ENCODE peak calls at places on chromosomes 2 and 18, in ten cellular contexts. One of them, this sample, is unnamed.

GRCh38 chr2:45617496-45617895 is 6.4 kb upstream of the SRBD1 start:
- DNase-seq in CD4-positive, alpha-beta T cell: no peak
- DNase-seq in pancreas: no peak
- DNase-seq in tibial nerve: no peak
- DNase-seq in chondrocyte: no peak
- DNase-seq in nephron progenitor cell: no peak
- DNase-seq in astrocyte: peak
- DNase-seq in A673: no peak
- DNase-seq in glutamatergic neuron: no peak
- DNase-seq in mesothelial cell of epicardium: no peak
- DNase-seq in this sample: no peak

GRCh38 chr2:20440001-20440560 is 6.8 kb upstream of the RHOB start:
- DNase-seq in CD4-positive, alpha-beta T cell: no peak
- DNase-seq in glutamatergic neuron: no peak
- DNase-seq in A673: no peak
- DNase-seq in astrocyte: no peak
- DNase-seq in chondrocyte: no peak
- DNase-seq in nephron progenitor cell: no peak
- DNase-seq in mesothelial cell of epicardium: no peak
- DNase-seq in pancreas: peak
- DNase-seq in tibial nerve: no peak
- DNase-seq in this sample: no peak

GRCh38 chr2:211751853-211752252 is 786.7 kb downstream of the ERBB4 start:
- DNase-seq in CD4-positive, alpha-beta T cell: no peak
- DNase-seq in pancreas: no peak
- DNase-seq in mesothelial cell of epicardium: no peak
- DNase-seq in tibial nerve: no peak
- DNase-seq in glutamatergic neuron: no peak
- DNase-seq in chondrocyte: no peak
- DNase-seq in nephron progenitor cell: no peak
- DNase-seq in astrocyte: no peak
- DNase-seq in A673: peak
- DNase-seq in this sample: no peak

GRCh38 chr2:144083211-144083610 is 436.7 kb downstream of the ZEB2 start:
- DNase-seq in A673: no peak
- DNase-seq in chondrocyte: no peak
- DNase-seq in nephron progenitor cell: no peak
- DNase-seq in pancreas: no peak
- DNase-seq in glutamatergic neuron: no peak
- DNase-seq in CD4-positive, alpha-beta T cell: no peak
- DNase-seq in mesothelial cell of epicardium: no peak
- DNase-seq in astrocyte: peak
- DNase-seq in tibial nerve: no peak
- DNase-seq in this sample: no peak

GRCh38 chr2:234469251-234469845 is 27.5 kb downstream of the ARL4C start:
- DNase-seq in CD4-positive, alpha-beta T cell: no peak
- DNase-seq in tibial nerve: no peak
- DNase-seq in A673: no peak
- DNase-seq in nephron progenitor cell: no peak
- DNase-seq in pancreas: no peak
- DNase-seq in mesothelial cell of epicardium: no peak
- DNase-seq in glutamatergic neuron: no peak
- DNase-seq in astrocyte: no peak
- DNase-seq in chondrocyte: no peak
- DNase-seq in this sample: peak

GRCh38 chr2:119678021-119678656 is 862 bp upstream of the TMEM177 start:
- DNase-seq in chondrocyte: no peak
- DNase-seq in mesothelial cell of epicardium: no peak
- DNase-seq in tibial nerve: no peak
- DNase-seq in CD4-positive, alpha-beta T cell: peak
- DNase-seq in astrocyte: no peak
- DNase-seq in glutamatergic neuron: no peak
- DNase-seq in nephron progenitor cell: no peak
- DNase-seq in pancreas: peak
- DNase-seq in A673: no peak
- DNase-seq in this sample: no peak

GRCh38 chr2:17043173-17043572 is 377.5 kb upstream of the CYRIA start:
- DNase-seq in pancreas: no peak
- DNase-seq in mesothelial cell of epicardium: no peak
- DNase-seq in A673: no peak
- DNase-seq in glutamatergic neuron: no peak
- DNase-seq in CD4-positive, alpha-beta T cell: no peak
- DNase-seq in astrocyte: peak
- DNase-seq in chondrocyte: no peak
- DNase-seq in tibial nerve: no peak
- DNase-seq in nephron progenitor cell: no peak
- DNase-seq in this sample: no peak

GRCh38 chr18:24771300-24771699 is 310.9 kb downstream of the HRH4 start:
- DNase-seq in tibial nerve: no peak
- DNase-seq in CD4-positive, alpha-beta T cell: no peak
- DNase-seq in chondrocyte: no peak
- DNase-seq in A673: no peak
- DNase-seq in astrocyte: no peak
- DNase-seq in nephron progenitor cell: no peak
- DNase-seq in pancreas: no peak
- DNase-seq in mesothelial cell of epicardium: no peak
- DNase-seq in glutamatergic neuron: no peak
- DNase-seq in this sample: no peak

GRCh38 chr18:31684279-31685096 is at the start of gene B4GALT6:
- DNase-seq in nephron progenitor cell: peak
- DNase-seq in glutamatergic neuron: peak
- DNase-seq in A673: no peak
- DNase-seq in astrocyte: peak
- DNase-seq in CD4-positive, alpha-beta T cell: no peak
- DNase-seq in mesothelial cell of epicardium: peak
- DNase-seq in chondrocyte: no peak
- DNase-seq in tibial nerve: no peak
- DNase-seq in pancreas: peak
- DNase-seq in this sample: peak

GRCh38 chr18:5237083-5237722 is 40.1 kb upstream of the AKAIN1 start:
- DNase-seq in nephron progenitor cell: peak
- DNase-seq in chondrocyte: no peak
- DNase-seq in A673: no peak
- DNase-seq in mesothelial cell of epicardium: no peak
- DNase-seq in pancreas: peak
- DNase-seq in glutamatergic neuron: no peak
- DNase-seq in tibial nerve: peak
- DNase-seq in astrocyte: peak
- DNase-seq in CD4-positive, alpha-beta T cell: no peak
- DNase-seq in this sample: no peak

GRCh38 chr2:6948081-6949008 is 31.1 kb downstream of the RNF144A start:
- DNase-seq in glutamatergic neuron: no peak
- DNase-seq in chondrocyte: no peak
- DNase-seq in nephron progenitor cell: no peak
- DNase-seq in pancreas: no peak
- DNase-seq in A673: no peak
- DNase-seq in tibial nerve: no peak
- DNase-seq in astrocyte: no peak
- DNase-seq in mesothelial cell of epicardium: no peak
- DNase-seq in CD4-positive, alpha-beta T cell: no peak
- DNase-seq in this sample: no peak

GRCh38 chr2:43005211-43005974 is 213.0 kb upstream of the HAAO start:
- DNase-seq in nephron progenitor cell: no peak
- DNase-seq in astrocyte: no peak
- DNase-seq in pancreas: peak
- DNase-seq in mesothelial cell of epicardium: no peak
- DNase-seq in chondrocyte: peak
- DNase-seq in tibial nerve: no peak
- DNase-seq in A673: no peak
- DNase-seq in CD4-positive, alpha-beta T cell: no peak
- DNase-seq in glutamatergic neuron: no peak
- DNase-seq in this sample: no peak

GRCh38 chr2:40401896-40402295 is 50.0 kb downstream of the SLC8A1 start:
- DNase-seq in pancreas: no peak
- DNase-seq in glutamatergic neuron: no peak
- DNase-seq in A673: no peak
- DNase-seq in astrocyte: peak
- DNase-seq in nephron progenitor cell: no peak
- DNase-seq in chondrocyte: no peak
- DNase-seq in mesothelial cell of epicardium: no peak
- DNase-seq in CD4-positive, alpha-beta T cell: no peak
- DNase-seq in tibial nerve: no peak
- DNase-seq in this sample: peak

DNA sequence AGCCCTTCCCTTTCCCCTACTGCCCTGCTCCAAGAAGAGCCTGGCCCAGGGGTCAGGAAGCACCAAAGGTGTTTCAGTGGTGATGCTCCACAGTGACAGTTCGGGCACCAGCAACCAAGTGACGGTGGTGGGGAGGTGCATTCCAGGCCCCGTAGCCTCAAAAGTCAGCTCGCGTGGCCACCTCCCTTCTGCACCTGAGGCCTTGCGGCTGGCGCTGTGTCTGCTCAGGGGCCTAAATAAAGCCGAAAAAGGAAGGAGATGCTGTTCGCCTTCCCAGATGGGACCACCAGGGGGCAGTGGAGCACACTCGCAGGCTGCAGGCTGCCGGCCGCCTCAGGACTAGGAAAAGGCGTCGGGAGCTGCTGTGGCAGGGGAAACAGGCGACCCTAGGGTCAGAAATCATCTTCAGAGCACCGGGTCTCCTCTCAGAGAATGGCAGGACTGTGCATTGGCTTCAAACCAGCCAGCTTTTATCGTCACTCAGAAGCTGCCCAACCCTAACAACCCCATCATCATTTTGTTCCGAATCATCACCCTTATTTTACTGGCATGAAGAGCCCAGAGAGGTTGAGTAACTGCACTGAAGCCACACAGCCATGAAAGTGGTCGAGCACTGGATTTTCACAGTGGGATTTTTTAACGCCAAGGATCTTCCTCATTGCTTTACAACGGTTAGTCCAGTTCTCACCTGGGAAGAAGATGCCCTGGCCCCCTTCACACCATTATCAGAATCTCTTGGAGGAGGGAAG is 213.0 kb upstream of the CELF4 start:
- DNase-seq in pancreas: peak
- DNase-seq in nephron progenitor cell: peak
- DNase-seq in mesothelial cell of epicardium: peak
- DNase-seq in CD4-positive, alpha-beta T cell: no peak
- DNase-seq in glutamatergic neuron: peak
- DNase-seq in A673: peak
- DNase-seq in tibial nerve: peak
- DNase-seq in chondrocyte: no peak
- DNase-seq in astrocyte: no peak
- DNase-seq in this sample: peak
- TF ChIP-seq CTCF in pancreas: peak
- TF ChIP-seq CTCF in nephron progenitor cell: peak
- TF ChIP-seq CTCF in mesothelial cell of epicardium: peak
- TF ChIP-seq CTCF in CD4-positive, alpha-beta T cell: no peak
- TF ChIP-seq CTCF in glutamatergic neuron: peak
- TF ChIP-seq CTCF in A673: peak
- TF ChIP-seq CTCF in tibial nerve: peak
- TF ChIP-seq CTCF in chondrocyte: peak
- TF ChIP-seq CTCF in astrocyte: peak
- TF ChIP-seq CTCF in this sample: peak

DNA sequence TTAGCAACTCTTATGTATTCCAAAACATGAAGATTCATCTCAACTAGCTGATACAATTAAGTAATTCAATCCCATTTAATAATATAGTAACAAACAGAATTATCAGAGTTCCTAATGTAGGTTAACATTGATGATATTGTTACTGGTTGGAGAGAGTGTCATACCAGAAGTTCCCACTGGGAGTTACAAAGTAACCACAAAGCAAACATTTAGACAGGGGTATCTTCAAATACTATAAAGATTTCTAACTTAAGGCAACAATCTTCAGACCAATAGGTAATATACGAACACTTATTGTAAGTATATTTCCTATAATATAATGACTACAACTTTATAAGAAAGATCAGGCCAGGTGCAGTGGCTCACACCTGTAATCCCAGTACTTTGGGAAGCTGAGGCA is 1372.9 kb upstream of the PIK3C3 start:
- DNase-seq in chondrocyte: no peak
- DNase-seq in A673: no peak
- DNase-seq in pancreas: no peak
- DNase-seq in mesothelial cell of epicardium: no peak
- DNase-seq in astrocyte: no peak
- DNase-seq in tibial nerve: no peak
- DNase-seq in nephron progenitor cell: no peak
- DNase-seq in CD4-positive, alpha-beta T cell: no peak
- DNase-seq in glutamatergic neuron: no peak
- DNase-seq in this sample: no peak
- TF ChIP-seq CTCF in chondrocyte: no peak
- TF ChIP-seq CTCF in A673: no peak
- TF ChIP-seq CTCF in pancreas: no peak
- TF ChIP-seq CTCF in mesothelial cell of epicardium: peak
- TF ChIP-seq CTCF in astrocyte: no peak
- TF ChIP-seq CTCF in tibial nerve: no peak
- TF ChIP-seq CTCF in nephron progenitor cell: peak
- TF ChIP-seq CTCF in CD4-positive, alpha-beta T cell: no peak
- TF ChIP-seq CTCF in glutamatergic neuron: peak
- TF ChIP-seq CTCF in this sample: no peak

GRCh38 chr2:97663962-97664635 is at the start of gene ACTR1B:
- DNase-seq in astrocyte: peak
- DNase-seq in nephron progenitor cell: peak
- DNase-seq in tibial nerve: peak
- DNase-seq in pancreas: peak
- DNase-seq in glutamatergic neuron: peak
- DNase-seq in CD4-positive, alpha-beta T cell: peak
- DNase-seq in A673: peak
- DNase-seq in mesothelial cell of epicardium: peak
- DNase-seq in chondrocyte: peak
- DNase-seq in this sample: peak
- TF ChIP-seq CTCF in astrocyte: peak
- TF ChIP-seq CTCF in nephron progenitor cell: peak
- TF ChIP-seq CTCF in tibial nerve: peak
- TF ChIP-seq CTCF in pancreas: no peak
- TF ChIP-seq CTCF in glutamatergic neuron: peak
- TF ChIP-seq CTCF in CD4-positive, alpha-beta T cell: peak
- TF ChIP-seq CTCF in A673: peak
- TF ChIP-seq CTCF in mesothelial cell of epicardium: peak
- TF ChIP-seq CTCF in chondrocyte: peak
- TF ChIP-seq CTCF in this sample: peak

GRCh38 chr2:166417669-166418068 is 41.9 kb upstream of the SCN9A start:
- DNase-seq in pancreas: no peak
- DNase-seq in chondrocyte: no peak
- DNase-seq in mesothelial cell of epicardium: no peak
- DNase-seq in CD4-positive, alpha-beta T cell: no peak
- DNase-seq in astrocyte: peak
- DNase-seq in tibial nerve: no peak
- DNase-seq in A673: peak
- DNase-seq in nephron progenitor cell: no peak
- DNase-seq in glutamatergic neuron: no peak
- DNase-seq in this sample: no peak

GRCh38 chr2:166424841-166425240 is 49.1 kb upstream of the SCN9A start:
- DNase-seq in nephron progenitor cell: no peak
- DNase-seq in CD4-positive, alpha-beta T cell: no peak
- DNase-seq in A673: no peak
- DNase-seq in mesothelial cell of epicardium: no peak
- DNase-seq in astrocyte: no peak
- DNase-seq in chondrocyte: no peak
- DNase-seq in pancreas: no peak
- DNase-seq in glutamatergic neuron: no peak
- DNase-seq in tibial nerve: no peak
- DNase-seq in this sample: no peak

GRCh38 chr2:166418853-166419615 is 43.3 kb upstream of the SCN9A start:
- DNase-seq in tibial nerve: no peak
- DNase-seq in nephron progenitor cell: no peak
- DNase-seq in mesothelial cell of epicardium: no peak
- DNase-seq in astrocyte: no peak
- DNase-seq in A673: no peak
- DNase-seq in pancreas: no peak
- DNase-seq in chondrocyte: no peak
- DNase-seq in glutamatergic neuron: no peak
- DNase-seq in CD4-positive, alpha-beta T cell: no peak
- DNase-seq in this sample: no peak

GRCh38 chr2:166419616-166419934 is 43.8 kb upstream of the SCN9A start:
- DNase-seq in CD4-positive, alpha-beta T cell: no peak
- DNase-seq in nephron progenitor cell: no peak
- DNase-seq in chondrocyte: no peak
- DNase-seq in glutamatergic neuron: no peak
- DNase-seq in pancreas: no peak
- DNase-seq in tibial nerve: no peak
- DNase-seq in A673: peak
- DNase-seq in mesothelial cell of epicardium: no peak
- DNase-seq in astrocyte: peak
- DNase-seq in this sample: no peak
- TF ChIP-seq CTCF in CD4-positive, alpha-beta T cell: no peak
- TF ChIP-seq CTCF in nephron progenitor cell: peak
- TF ChIP-seq CTCF in chondrocyte: peak
- TF ChIP-seq CTCF in glutamatergic neuron: peak
- TF ChIP-seq CTCF in pancreas: no peak
- TF ChIP-seq CTCF in tibial nerve: peak
- TF ChIP-seq CTCF in A673: peak
- TF ChIP-seq CTCF in mesothelial cell of epicardium: peak
- TF ChIP-seq CTCF in astrocyte: peak
- TF ChIP-seq CTCF in this sample: no peak